ENCODE peak calls at places on chromosomes 7 and 10, in seven cellular contexts. One of them, this sample, is unnamed.

GRCh38 chr7:2771274-2771711 is 72.8 kb downstream of the GNA12 start:
- DNase-seq in LoVo: no peak
- DNase-seq in NCI-H1092 treated with DMSO at 0.1 percent for 48 hours: no peak
- DNase-seq in body of pancreas: no peak
- DNase-seq in substantia nigra: no peak
- DNase-seq in GM03348: no peak
- DNase-seq in naive thymus-derived CD8-positive, alpha-beta T cell: no peak
- DNase-seq in this sample: peak; percentile 97

GRCh38 chr10:68876246-68876918 is 24.7 kb upstream of the DDX50 start:
- DNase-seq in LoVo: peak; percentile 31
- DNase-seq in NCI-H1092 treated with DMSO at 0.1 percent for 48 hours: peak; percentile 27
- DNase-seq in body of pancreas: no peak
- DNase-seq in substantia nigra: no peak
- DNase-seq in GM03348: no peak
- DNase-seq in naive thymus-derived CD8-positive, alpha-beta T cell: no peak
- DNase-seq in this sample: no peak

GRCh38 chr7:116710764-116711452 is 38.9 kb downstream of the MET start:
- DNase-seq in LoVo: no peak
- DNase-seq in NCI-H1092 treated with DMSO at 0.1 percent for 48 hours: peak; percentile 93
- DNase-seq in body of pancreas: peak; percentile 74
- DNase-seq in substantia nigra: no peak
- DNase-seq in GM03348: no peak
- DNase-seq in naive thymus-derived CD8-positive, alpha-beta T cell: no peak
- DNase-seq in this sample: no peak

GRCh38 chr7:155391414-155391813 is 66.5 kb upstream of the EN2 start:
- DNase-seq in LoVo: no peak
- DNase-seq in NCI-H1092 treated with DMSO at 0.1 percent for 48 hours: no peak
- DNase-seq in body of pancreas: no peak
- DNase-seq in substantia nigra: no peak
- DNase-seq in GM03348: no peak
- DNase-seq in naive thymus-derived CD8-positive, alpha-beta T cell: no peak
- DNase-seq in this sample: no peak

GRCh38 chr10:55024718-55025117 is 223.7 kb upstream of the PCDH15 start:
- DNase-seq in LoVo: no peak
- DNase-seq in NCI-H1092 treated with DMSO at 0.1 percent for 48 hours: no peak
- DNase-seq in body of pancreas: peak; percentile 35
- DNase-seq in substantia nigra: no peak
- DNase-seq in GM03348: no peak
- DNase-seq in naive thymus-derived CD8-positive, alpha-beta T cell: no peak
- DNase-seq in this sample: no peak

GRCh38 chr10:94076325-94076841 is 82.7 kb downstream of the PLCE1 start:
- DNase-seq in LoVo: no peak
- DNase-seq in NCI-H1092 treated with DMSO at 0.1 percent for 48 hours: no peak
- DNase-seq in body of pancreas: no peak
- DNase-seq in substantia nigra: no peak
- DNase-seq in GM03348: peak; percentile 79
- DNase-seq in naive thymus-derived CD8-positive, alpha-beta T cell: no peak
- DNase-seq in this sample: no peak

GRCh38 chr7:10618934-10619333 is 354.7 kb upstream of the PHF14 start:
- DNase-seq in LoVo: no peak
- DNase-seq in NCI-H1092 treated with DMSO at 0.1 percent for 48 hours: no peak
- DNase-seq in body of pancreas: no peak
- DNase-seq in substantia nigra: no peak
- DNase-seq in GM03348: no peak
- DNase-seq in naive thymus-derived CD8-positive, alpha-beta T cell: no peak
- DNase-seq in this sample: no peak

GRCh38 chr7:157555308-157555707 is 218.5 kb downstream of the DNAJB6 start:
- DNase-seq in LoVo: no peak
- DNase-seq in NCI-H1092 treated with DMSO at 0.1 percent for 48 hours: no peak
- DNase-seq in body of pancreas: no peak
- DNase-seq in substantia nigra: no peak
- DNase-seq in GM03348: no peak
- DNase-seq in naive thymus-derived CD8-positive, alpha-beta T cell: no peak
- DNase-seq in this sample: no peak

GRCh38 chr10:74963549-74963948 is 137.1 kb downstream of the KAT6B start:
- DNase-seq in LoVo: no peak
- DNase-seq in NCI-H1092 treated with DMSO at 0.1 percent for 48 hours: no peak
- DNase-seq in body of pancreas: no peak
- DNase-seq in substantia nigra: no peak
- DNase-seq in GM03348: no peak
- DNase-seq in naive thymus-derived CD8-positive, alpha-beta T cell: no peak
- DNase-seq in this sample: no peak

GRCh38 chr7:129702761-129703338 is 91.3 kb downstream of the NRF1 start:
- DNase-seq in LoVo: no peak
- DNase-seq in NCI-H1092 treated with DMSO at 0.1 percent for 48 hours: no peak
- DNase-seq in body of pancreas: no peak
- DNase-seq in substantia nigra: no peak
- DNase-seq in GM03348: no peak
- DNase-seq in naive thymus-derived CD8-positive, alpha-beta T cell: no peak
- DNase-seq in this sample: no peak

GRCh38 chr10:36473122-36473521 is 652.3 kb upstream of the ANKRD30A start:
- DNase-seq in LoVo: no peak
- DNase-seq in NCI-H1092 treated with DMSO at 0.1 percent for 48 hours: no peak
- DNase-seq in body of pancreas: no peak
- DNase-seq in substantia nigra: no peak
- DNase-seq in GM03348: no peak
- DNase-seq in naive thymus-derived CD8-positive, alpha-beta T cell: no peak
- DNase-seq in this sample: no peak

This sample was measured in erythroblast.